ENCODE peak calls at places on chromosomes 16 and 17, in eight cellular contexts. D is cardiac muscle cell; G is activated naive CD4-positive, alpha-beta T cell; Y is adrenal gland; Q is NCI-H345; X is HEK293T; F is mesenchymal stem cell; R is activated naive CD8-positive, alpha-beta T cell treated with anti-CD3 and anti-CD28 coated beads, Interleukin-2, amount 50 U/mL, for 16 hours. Z is an unnamed sample.

GRCh38 chr16:68790130-68790761 is 53.1 kb upstream of the TANGO6 start:
- DNase-seq in D (peak), G (no peak), Y (no peak), Q (no peak), X (no peak), F (peak), R (no peak), Z (no peak)

GRCh38 chr16:23534868-23535860 is 22.0 kb downstream of the EARS2 start:
- DNase-seq in D (no peak), G (no peak), Y (no peak), Q (no peak), X (no peak), F (no peak), R (no peak), Z (no peak)

GRCh38 chr16:58414938-58415451 is 22.7 kb downstream of the GINS3 start:
- DNase-seq in D (peak), G (no peak), Y (no peak), Q (no peak), X (no peak), F (peak), R (no peak), Z (no peak)

GRCh38 chr17:72826602-72827001 is 265.9 kb downstream of the SLC39A11 start:
- DNase-seq in D (no peak), G (no peak), Y (no peak), Q (no peak), X (no peak), F (peak), R (no peak), Z (no peak)

GRCh38 chr16:84648595-84649510 is 542 bp downstream of the KLHL36 start:
- DNase-seq in D (peak), G (peak), Y (peak), Q (peak), X (peak), F (peak), R (no peak), Z (peak)

GRCh38 chr17:66287911-66288310 is 14.5 kb upstream of the PRKCA start:
- DNase-seq in D (no peak), G (no peak), Y (no peak), Q (no peak), X (no peak), F (no peak), R (no peak), Z (no peak)

GRCh38 chr16:31537362-31537921 is 9.7 kb downstream of the AHSP start:
- DNase-seq in D (peak), G (no peak), Y (no peak), Q (no peak), X (no peak), F (no peak), R (no peak), Z (no peak)

GRCh38 chr17:17724991-17725852 is 44.0 kb downstream of the RAI1 start:
- DNase-seq in D (no peak), G (no peak), Y (peak), Q (no peak), X (no peak), F (peak), R (no peak), Z (no peak)

GRCh38 chr16:76535-77272 is 1.3 kb upstream of the MPG start:
- DNase-seq in D (peak), G (no peak), Y (peak), Q (peak), X (no peak), F (peak), R (no peak), Z (no peak)

GRCh38 chr16:88387177-88387576 is 4.4 kb downstream of the ZNF469 start:
- DNase-seq in D (no peak), G (no peak), Y (no peak), Q (no peak), X (no peak), F (no peak), R (no peak), Z (no peak)

GRCh38 chr17:73492802-73493139 is 151.5 kb downstream of the SDK2 start:
- DNase-seq in D (no peak), G (no peak), Y (no peak), Q (peak), X (no peak), F (no peak), R (no peak), Z (no peak)

GRCh38 chr16:88393034-88393433 is 10.3 kb downstream of the ZNF469 start:
- DNase-seq in D (no peak), G (no peak), Y (no peak), Q (no peak), X (no peak), F (no peak), R (no peak), Z (no peak)

GRCh38 chr16:507996-508395 is 19.5 kb upstream of the CAPN15 start:
- DNase-seq in D (no peak), G (no peak), Y (no peak), Q (no peak), X (no peak), F (no peak), R (no peak), Z (no peak)

GRCh38 chr17:64750891-64751677 is 89.0 kb upstream of the SMURF2 start:
- DNase-seq in D (no peak), G (no peak), Y (no peak), Q (no peak), X (no peak), F (no peak), R (no peak), Z (no peak)

Z was measured in stimulated activated CD4-positive, alpha-beta T cell treated with anti-CD3 and anti-CD28 coated beads, Interleukin-12 subunit alpha, Interleukin-12 subunit beta, amount 100 ng/mL, for 24 hours.